ENCODE peak calls at places on chromosomes 16 and 17, in four cellular contexts. M is amniotic stem cell; N is fibroblast of mammary gland; K is CD8-positive, alpha-beta memory T cell. B is an unnamed sample.

GRCh38 chr17:12992676-12993075 is 25.2 kb downstream of the ELAC2 start:
- DNase-seq in M (no peak), N (no peak), K (no peak), B (no peak)

GRCh38 chr16:2769100-2769529 is 8.0 kb downstream of the ELOB start:
- DNase-seq in M (no peak), N (peak), K (no peak), B (no peak)

GRCh38 chr17:50129946-50130777 is at the start of gene SAMD14:
- DNase-seq in M (no peak), N (no peak), K (peak), B (no peak)

GRCh38 chr16:82660966-82661365 is 34.2 kb downstream of the CDH13 start:
- DNase-seq in M (no peak), N (no peak), K (no peak), B (no peak)

GRCh38 chr16:66028505-66029216 is 337.8 kb upstream of the CDH5 start:
- DNase-seq in M (peak), N (peak), K (no peak), B (no peak)

GRCh38 chr17:46950997-46951621 is 27.9 kb downstream of the RPRML start:
- DNase-seq in M (no peak), N (no peak), K (no peak), B (peak)

GRCh38 chr17:30236807-30237206 is 1.3 kb upstream of the SLC6A4 start:
- DNase-seq in M (no peak), N (peak), K (no peak), B (no peak)

GRCh38 chr16:69417537-69418199 is 6.8 kb upstream of the CYB5B start:
- DNase-seq in M (peak), N (no peak), K (no peak), B (peak)

GRCh38 chr16:22641030-22641671 is 130.5 kb downstream of the NPIPB5 start:
- DNase-seq in M (no peak), N (peak), K (no peak), B (no peak)

GRCh38 chr16:50308237-50308965 is 42.0 kb downstream of the ADCY7 start:
- DNase-seq in M (no peak), N (no peak), K (no peak), B (no peak)

GRCh38 chr16:86971251-86971650 is 345.9 kb downstream of the C16orf95 start:
- DNase-seq in M (no peak), N (no peak), K (no peak), B (no peak)

GRCh38 chr17:18256776-18257175 is 1.8 kb downstream of the FLII start:
- DNase-seq in M (no peak), N (no peak), K (no peak), B (no peak)

GRCh38 chr16:24539295-24539849 is at the start of gene RBBP6:
- DNase-seq in M (peak), N (peak), K (peak), B (peak)

GRCh38 chr17:82686366-82687324 is 11.9 kb downstream of the RAB40B start:
- DNase-seq in M (no peak), N (no peak), K (no peak), B (no peak)

GRCh38 chr16:88999457-89000206 is 22.6 kb upstream of the CBFA2T3 start:
- DNase-seq in M (no peak), N (peak), K (no peak), B (no peak)

GRCh38 chr17:4497101-4497824 is 1.4 kb upstream of the SPNS2 start:
- DNase-seq in M (no peak), N (peak), K (no peak), B (no peak)

GRCh38 chr16:17965131-17965530 is 371.4 kb downstream of the NPIPA8 start:
- DNase-seq in M (no peak), N (no peak), K (no peak), B (no peak)

GRCh38 chr16:11349599-11350276 is 4.5 kb downstream of the RMI2 start:
- DNase-seq in M (no peak), N (peak), K (no peak), B (peak)

GRCh38 chr16:28846933-28847273 is 755 bp upstream of the TUFM start:
- DNase-seq in M (no peak), N (no peak), K (no peak), B (no peak)

GRCh38 chr16:24853830-24854229 is 8.1 kb downstream of the SLC5A11 start:
- DNase-seq in M (no peak), N (peak), K (no peak), B (peak)

GRCh38 chr17:72811976-72812687 is 280.4 kb downstream of the SLC39A11 start:
- DNase-seq in M (no peak), N (peak), K (no peak), B (no peak)

GRCh38 chr17:48294989-48295892 is 134.8 kb downstream of the SKAP1 start:
- DNase-seq in M (no peak), N (peak), K (no peak), B (no peak)

GRCh38 chr16:66578596-66579531 is at the start of gene CMTM2:
- DNase-seq in M (no peak), N (no peak), K (no peak), B (no peak)

GRCh38 chr16:52294660-52295059 is 252.3 kb downstream of the TOX3 start:
- DNase-seq in M (no peak), N (no peak), K (no peak), B (no peak)

GRCh38 chr16:88453621-88454314 is 688 bp downstream of the ZFPM1 start:
- DNase-seq in M (no peak), N (no peak), K (no peak), B (no peak)

GRCh38 chr16:30786115-30786935 is 680 bp downstream of the ZNF629 start:
- DNase-seq in M (no peak), N (peak), K (no peak), B (no peak)

GRCh38 chr17:46013502-46014165 is 14.6 kb downstream of the STH start:
- DNase-seq in M (peak), N (peak), K (no peak), B (peak)

GRCh38 chr16:73058221-73058615 is 10.3 kb upstream of the ZFHX3 start:
- DNase-seq in M (no peak), N (no peak), K (no peak), B (no peak)

GRCh38 chr16:85167589-85168537 is 55.6 kb upstream of the CIBAR2 start:
- DNase-seq in M (no peak), N (no peak), K (no peak), B (no peak)

GRCh38 chr17:74840500-74840899 is 19.2 kb downstream of the GRIN2C start:
- DNase-seq in M (no peak), N (no peak), K (no peak), B (no peak)

GRCh38 chr16:75198135-75198600 is 8.8 kb downstream of the CTRB2 start:
- DNase-seq in M (no peak), N (peak), K (no peak), B (no peak)

GRCh38 chr17:39178516-39178915 is 12.6 kb upstream of the ARL5C start:
- DNase-seq in M (no peak), N (peak), K (no peak), B (no peak)

GRCh38 chr17:74484066-74484465 is 17.6 kb downstream of the CD300A start:
- DNase-seq in M (no peak), N (no peak), K (no peak), B (no peak)

GRCh38 chr17:57906910-57907309 is 48.3 kb downstream of the CUEDC1 start:
- DNase-seq in M (no peak), N (no peak), K (no peak), B (peak)

B was measured in putamen.